ENCODE peak calls at places on chromosomes 2 and 18, in ten cellular contexts. L, F, C, A, J, D, H, V, K and Z are unnamed samples. For H3K4me1, the result is how much of the 10 kb centered on the place peaks cover.

GRCh38 chr18:55585586-55586521 is 2.1 kb downstream of the TCF4 start:
- DNase-seq in J (no peak), F (no peak), D (no peak), H (no peak), A (no peak), L (peak), K (no peak), V (no peak), C (no peak), Z (no peak)

GRCh38 chr2:97697252-97698235 is 15.8 kb upstream of the ZAP70 start:
- DNase-seq in J (peak), C (peak), A (peak), K (peak), D (peak), F (peak), V (peak), L (peak), H (peak), Z (peak)

GRCh38 chr2:76517238-76517909 is 806.7 kb upstream of the GCFC2 start:
- DNase-seq in V (no peak), A (no peak), J (no peak), F (no peak), L (no peak), D (no peak), H (no peak), C (no peak), K (no peak), Z (peak)

GRCh38 chr2:171163261-171163660 is 2.6 kb upstream of the TLK1 start:
- DNase-seq in A (no peak), L (no peak), J (no peak), C (no peak), D (no peak), K (no peak), V (no peak), F (no peak), H (no peak), Z (no peak)

GRCh38 chr2:20434588-20435294 is 12.1 kb upstream of the RHOB start:
- DNase-seq in H (peak), K (no peak), A (no peak), J (no peak), L (no peak), F (no peak), C (no peak), V (no peak), D (no peak), Z (no peak)

GRCh38 chr2:179917272-179917671 is 55.9 kb upstream of the ZNF385B start:
- DNase-seq in H (no peak), D (no peak), A (peak), K (no peak), C (no peak), F (no peak), V (peak), J (peak), L (peak), Z (no peak)

GRCh38 chr2:47221039-47221438 is 65.9 kb upstream of the STPG4 start:
- DNase-seq in L (no peak), C (no peak), F (no peak), J (no peak), V (no peak), K (no peak), H (no peak), A (no peak), D (no peak), Z (no peak)

GRCh38 chr2:217147751-217148318 is 288.0 kb upstream of the TNP1 start:
- DNase-seq in F (no peak), V (peak), J (no peak), D (no peak), C (no peak), L (no peak), K (no peak), A (no peak), H (no peak), Z (no peak)

GRCh38 chr2:24917086-24917485 is 3.0 kb downstream of the ADCY3 start:
- DNase-seq in A (no peak), J (no peak), H (no peak), C (no peak), L (peak), K (no peak), V (no peak), F (no peak), D (no peak), Z (no peak)

GRCh38 chr2:59066787-59067399 is 825.8 kb upstream of the FANCL start:
- DNase-seq in J (no peak), F (no peak), A (no peak), D (no peak), V (no peak), K (no peak), L (no peak), C (no peak), H (no peak), Z (no peak)

GRCh38 chr18:76169733-76170132 is 325.3 kb downstream of the ZNF516 start:
- DNase-seq in A (no peak), H (no peak), V (no peak), K (no peak), F (no peak), J (no peak), C (no peak), L (no peak), D (no peak), Z (no peak)

GRCh38 chr2:160482673-160483072 is 10.9 kb downstream of the RBMS1 start:
- DNase-seq in V (no peak), F (no peak), H (no peak), L (no peak), J (no peak), A (no peak), D (no peak), C (no peak), K (no peak), Z (no peak)

GRCh38 chr2:112153179-112153490 is 14.9 kb downstream of the FBLN7 start:
- DNase-seq in L (no peak), K (peak), A (no peak), F (no peak), H (no peak), D (no peak), C (no peak), J (no peak), V (no peak), Z (no peak)

GRCh38 chr18:62329676-62330454 is 4.8 kb downstream of the TNFRSF11A start:
- DNase-seq in A (no peak), L (peak), F (no peak), K (no peak), J (no peak), H (peak), D (peak), C (no peak), V (peak), Z (no peak)

GRCh38 chr2:46858697-46859080 is 56.9 kb downstream of the MCFD2 start:
- DNase-seq in J (no peak), H (no peak), C (no peak), K (no peak), D (no peak), A (peak), V (no peak), L (peak), F (no peak), Z (no peak)

GRCh38 chr2:36294290-36294689 is 61.3 kb upstream of the CRIM1 start:
- DNase-seq in H (no peak), F (no peak), K (no peak), L (no peak), V (no peak), A (no peak), J (no peak), C (no peak), D (no peak), Z (no peak)

GRCh38 chr2:165055081-165055879 is 100.0 kb upstream of the SLC38A11 start:
- DNase-seq in K (no peak), D (no peak), C (no peak), V (peak), J (peak), F (no peak), A (no peak), H (no peak), L (no peak), Z (no peak)

GRCh38 chr2:127700527-127701192 is 637 bp upstream of the SFT2D3 start:
- DNase-seq in C (peak), V (peak), J (peak), F (no peak), D (peak), L (no peak), H (peak), A (no peak), K (peak), Z (peak)

GRCh38 chr2:74876081-74876886 is 42.4 kb downstream of the HK2 start:
- DNase-seq in K (peak), D (no peak), V (peak), J (peak), F (peak), C (no peak), H (no peak), L (peak), A (no peak), Z (no peak)

GRCh38 chr2:216590780-216591179 is 42.4 kb upstream of the IGFBP2 start:
- DNase-seq in C (no peak), D (no peak), K (no peak), J (peak), L (peak), V (no peak), H (no peak), A (no peak), F (no peak), Z (no peak)

GRCh38 chr2:210540471-210541257 is 15.7 kb upstream of the CPS1 start:
- DNase-seq in K (no peak), C (no peak), H (no peak), A (no peak), L (peak), D (no peak), V (no peak), J (no peak), F (no peak), Z (no peak)

GRCh38 chr2:47888581-47889280 is 17.6 kb downstream of the FBXO11 start:
- DNase-seq in A (no peak), V (no peak), C (no peak), J (no peak), F (no peak), H (no peak), D (no peak), K (no peak), L (no peak), Z (no peak)

GRCh38 chr2:164657129-164657528 is 35.8 kb upstream of the GRB14 start:
- DNase-seq in F (no peak), A (peak), K (no peak), V (no peak), J (peak), D (no peak), L (peak), H (no peak), C (no peak), Z (no peak)

GRCh38 chr2:174248187-174248997 is at the start of gene OLA1:
- DNase-seq in D (peak), C (peak), F (peak), V (peak), H (peak), A (peak), L (peak), J (peak), K (peak), Z (peak)

GRCh38 chr2:56654936-56655335 is 471.1 kb downstream of the CCDC85A start:
- DNase-seq in J (no peak), C (no peak), K (no peak), F (no peak), L (no peak), V (no peak), D (no peak), H (no peak), A (peak), Z (no peak)

GRCh38 chr2:105545731-105546622 is 147.1 kb upstream of the FHL2 start:
- DNase-seq in C (peak), F (peak), V (peak), A (peak), J (peak), H (peak), K (no peak), L (peak), D (peak), Z (no peak)

GRCh38 chr2:211248841-211249240 is 692.4 kb downstream of the CPS1 start:
- DNase-seq in L (no peak), K (no peak), D (no peak), V (no peak), J (no peak), F (no peak), H (no peak), C (no peak), A (peak), Z (no peak)

GRCh38 chr2:172084734-172085459 is 410 bp upstream of the DLX1 start:
- DNase-seq in F (no peak), K (no peak), H (peak), J (peak), L (peak), A (peak), C (peak), D (no peak), V (peak), Z (peak)

GRCh38 chr2:46184794-46185583 is 112.2 kb upstream of the EPAS1 start:
- DNase-seq in C (no peak), V (no peak), K (no peak), F (no peak), D (no peak), A (no peak), H (no peak), J (peak), L (no peak), Z (no peak)

GRCh38 chr2:7681852-7682461 is 764.7 kb downstream of the RNF144A start:
- DNase-seq in D (no peak), J (no peak), L (no peak), K (no peak), H (no peak), F (no peak), A (no peak), V (peak), C (no peak), Z (no peak)

GRCh38 chr2:26848336-26849055 is 564 bp downstream of the DPYSL5 start:
- DNase-seq in A (peak), V (peak), D (no peak), J (peak), F (no peak), K (peak), L (peak), C (no peak), H (no peak), Z (no peak)

GRCh38 chr2:85275984-85276540 is 51.7 kb downstream of the TGOLN2 start:
- DNase-seq in H (no peak), D (no peak), F (no peak), L (no peak), C (no peak), A (no peak), K (no peak), V (no peak), J (no peak), Z (no peak)

GRCh38 chr18:21745234-21745633 is 4.6 kb downstream of the MIB1 start:
- DNase-seq in D (no peak), C (no peak), K (no peak), L (no peak), J (no peak), A (no peak), V (no peak), H (no peak), F (no peak), Z (no peak)
- H3K4me1 ChIP-seq in D (under half), C (under half), K (under half), L (under half), J (under half), A (under half), V (under half), H (under half), F (under half), Z (under half)

DNA sequence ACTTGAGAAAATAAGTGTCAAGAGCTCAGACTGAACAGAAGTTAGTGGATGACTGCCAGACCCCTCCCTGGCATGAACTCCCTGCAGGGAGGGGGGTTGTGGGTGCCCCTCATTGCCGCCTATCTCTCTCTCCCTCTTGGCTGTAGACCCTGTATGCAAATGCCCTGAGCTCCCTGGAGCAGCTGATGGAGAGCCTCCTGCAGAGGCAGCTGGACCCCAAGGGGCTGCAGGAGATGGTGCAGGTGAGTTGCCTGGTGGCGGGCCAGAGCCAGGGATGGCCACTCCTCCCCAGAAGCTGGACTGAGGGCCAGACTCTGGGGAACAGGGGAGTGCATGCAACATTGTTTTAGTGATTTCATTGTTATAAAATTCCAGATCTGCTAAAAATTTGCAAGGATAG is 36.3 kb downstream of the MROH2A start:
- DNase-seq in D (no peak), H (peak), F (no peak), C (no peak), A (no peak), L (peak), J (no peak), K (peak), V (no peak), Z (peak)
- H3K4me1 ChIP-seq in D (under half), H (under half), F (under half), C (under half), A (under half), L (under half), J (under half), K (under half), V (under half), Z (under half)

GRCh38 chr2:158488442-158489216 is 31.9 kb downstream of the PKP4 start:
- DNase-seq in C (no peak), D (no peak), F (no peak), J (no peak), K (no peak), L (no peak), V (no peak), A (no peak), H (no peak), Z (no peak)
- H3K4me1 ChIP-seq in C (under half), D (under half), F (under half), J (half or more), K (under half), L (under half), V (under half), A (under half), H (under half), Z (under half)

GRCh38 chr2:188328419-188328818 is 36.7 kb downstream of the GULP1 start:
- DNase-seq in A (no peak), V (no peak), F (no peak), K (no peak), J (no peak), C (no peak), L (peak), H (no peak), D (no peak), Z (no peak)

GRCh38 chr2:188327518-188328205 is 36.0 kb downstream of the GULP1 start:
- DNase-seq in C (no peak), H (no peak), V (no peak), J (no peak), K (no peak), L (no peak), D (no peak), F (no peak), A (no peak), Z (no peak)

GRCh38 chr2:188330316-188331053 is 38.8 kb downstream of the GULP1 start:
- DNase-seq in J (no peak), A (no peak), C (no peak), V (no peak), F (no peak), H (no peak), K (no peak), L (peak), D (no peak), Z (no peak)

GRCh38 chr2:188333751-188334524 is 42.3 kb downstream of the GULP1 start:
- DNase-seq in K (no peak), V (no peak), F (no peak), A (no peak), J (no peak), D (no peak), C (no peak), L (no peak), H (no peak), Z (no peak)

DNA sequence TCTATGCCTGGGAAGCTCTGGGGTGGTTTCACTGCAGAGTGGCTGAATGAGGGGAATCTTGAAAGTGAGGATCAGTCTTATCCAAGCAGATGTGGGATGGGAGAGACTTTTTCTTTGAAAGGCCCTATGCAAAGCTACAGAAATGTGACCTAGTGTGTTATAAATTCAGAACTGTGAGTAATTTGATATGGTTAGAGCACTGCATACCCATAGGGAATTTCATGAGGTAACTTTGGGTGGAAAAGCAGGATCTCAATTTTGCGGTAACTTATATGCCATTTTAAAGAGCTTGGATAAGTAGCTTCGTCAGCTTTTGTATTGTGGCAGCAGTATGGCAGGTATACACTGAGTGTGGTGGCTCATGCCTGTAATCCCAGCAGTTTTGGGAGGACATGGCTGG is 40.9 kb downstream of the GULP1 start:
- DNase-seq in C (no peak), L (no peak), K (no peak), J (no peak), D (no peak), F (no peak), H (no peak), A (no peak), V (no peak), Z (no peak)
- H3K4me1 ChIP-seq in C (under half), L (under half), K (under half), J (under half), D (under half), F (under half), H (under half), A (under half), V (under half), Z (under half)

GRCh38 chr2:128715360-128715759 is 396.7 kb upstream of the HS6ST1 start:
- DNase-seq in A (no peak), C (no peak), D (no peak), L (no peak), V (no peak), F (no peak), H (no peak), J (no peak), K (no peak), Z (no peak)

GRCh38 chr2:128717758-128718710 is 399.4 kb upstream of the HS6ST1 start:
- DNase-seq in K (no peak), F (no peak), V (no peak), C (no peak), D (no peak), A (no peak), H (no peak), L (no peak), J (no peak), Z (no peak)

GRCh38 chr2:128716371-128716770 is 397.7 kb upstream of the HS6ST1 start:
- DNase-seq in C (no peak), D (no peak), K (no peak), L (no peak), A (no peak), H (no peak), J (no peak), V (no peak), F (no peak), Z (no peak)

GRCh38 chr2:128714285-128714684 is 395.6 kb upstream of the HS6ST1 start:
- DNase-seq in H (no peak), J (no peak), L (no peak), K (no peak), A (no peak), D (no peak), F (no peak), C (no peak), V (no peak), Z (no peak)

DNA sequence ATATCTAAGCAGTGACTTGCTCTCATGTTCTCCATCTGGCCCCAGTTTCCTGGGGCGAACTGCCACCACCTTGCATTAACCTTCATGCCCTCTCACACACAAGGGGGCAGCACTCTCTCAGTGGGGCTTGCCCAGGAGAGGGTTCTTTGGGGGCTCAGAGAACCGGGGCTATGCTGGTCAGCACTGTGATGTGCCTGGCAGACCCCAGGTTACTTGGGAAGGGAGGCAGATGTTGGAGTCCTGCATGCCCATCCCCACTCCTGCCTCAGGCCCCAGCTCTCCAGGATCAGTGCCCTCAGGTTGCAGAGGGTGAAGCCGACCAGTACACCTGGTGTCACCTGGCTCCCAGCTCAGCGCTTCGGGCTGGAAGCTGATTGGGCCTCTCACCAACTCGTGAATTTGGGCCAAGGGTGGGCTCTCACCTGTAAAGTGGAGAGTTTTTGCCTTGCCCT is 396.2 kb upstream of the HS6ST1 start:
- DNase-seq in C (no peak), L (no peak), J (no peak), H (no peak), K (no peak), V (no peak), A (no peak), D (no peak), F (no peak), Z (no peak)
- H3K4me1 ChIP-seq in C (under half), L (under half), J (under half), H (under half), K (under half), V (under half), A (under half), D (under half), F (under half), Z (under half)